ENCODE peak calls at places on chromosomes 1 and 21, in ten cellular contexts. One of them, this sample, is unnamed. For H3K4me1, the result is how much of the 10 kb centered on the place peaks cover.

GRCh38 chr1:151944110-151944858 is 35.0 kb upstream of the THEM4 start:
- DNase-seq in PC-9: peak
- DNase-seq in adipocyte: no peak
- DNase-seq in A673: no peak
- DNase-seq in CD8-positive, alpha-beta memory T cell: no peak
- DNase-seq in ovary: no peak
- DNase-seq in HAP-1: no peak
- DNase-seq in H1: no peak
- DNase-seq in GM23248: peak
- DNase-seq in mesenchymal stem cell: peak
- DNase-seq in this sample: no peak

GRCh38 chr1:226108935-226109828 is 46.7 kb downstream of the H3-3A start:
- DNase-seq in ovary: peak
- DNase-seq in adipocyte: no peak
- DNase-seq in H1: no peak
- DNase-seq in mesenchymal stem cell: peak
- DNase-seq in CD8-positive, alpha-beta memory T cell: no peak
- DNase-seq in A673: peak
- DNase-seq in GM23248: peak
- DNase-seq in HAP-1: no peak
- DNase-seq in PC-9: no peak
- DNase-seq in this sample: no peak

GRCh38 chr1:147850737-147851136 is 51.9 kb upstream of the GJA8 start:
- DNase-seq in mesenchymal stem cell: no peak
- DNase-seq in CD8-positive, alpha-beta memory T cell: no peak
- DNase-seq in PC-9: no peak
- DNase-seq in GM23248: no peak
- DNase-seq in HAP-1: no peak
- DNase-seq in ovary: no peak
- DNase-seq in adipocyte: no peak
- DNase-seq in H1: no peak
- DNase-seq in A673: no peak
- DNase-seq in this sample: no peak

GRCh38 chr1:59233444-59233843 is 63.5 kb upstream of the FGGY start:
- DNase-seq in GM23248: no peak
- DNase-seq in A673: no peak
- DNase-seq in CD8-positive, alpha-beta memory T cell: no peak
- DNase-seq in adipocyte: no peak
- DNase-seq in PC-9: no peak
- DNase-seq in HAP-1: no peak
- DNase-seq in H1: no peak
- DNase-seq in mesenchymal stem cell: no peak
- DNase-seq in ovary: no peak
- DNase-seq in this sample: no peak

GRCh38 chr1:102724741-102725140 is 383.6 kb downstream of the COL11A1 start:
- DNase-seq in HAP-1: no peak
- DNase-seq in ovary: no peak
- DNase-seq in GM23248: no peak
- DNase-seq in adipocyte: no peak
- DNase-seq in mesenchymal stem cell: no peak
- DNase-seq in H1: no peak
- DNase-seq in PC-9: no peak
- DNase-seq in CD8-positive, alpha-beta memory T cell: no peak
- DNase-seq in A673: no peak
- DNase-seq in this sample: no peak

GRCh38 chr1:181296180-181296579 is 187.1 kb upstream of the CACNA1E start:
- DNase-seq in HAP-1: no peak
- DNase-seq in A673: no peak
- DNase-seq in PC-9: no peak
- DNase-seq in ovary: no peak
- DNase-seq in GM23248: no peak
- DNase-seq in H1: no peak
- DNase-seq in adipocyte: no peak
- DNase-seq in mesenchymal stem cell: no peak
- DNase-seq in CD8-positive, alpha-beta memory T cell: no peak
- DNase-seq in this sample: no peak

GRCh38 chr1:42777860-42778259 is 6.9 kb upstream of the TMEM269 start:
- DNase-seq in GM23248: peak
- DNase-seq in mesenchymal stem cell: peak
- DNase-seq in A673: peak
- DNase-seq in H1: no peak
- DNase-seq in HAP-1: peak
- DNase-seq in adipocyte: peak
- DNase-seq in PC-9: peak
- DNase-seq in ovary: no peak
- DNase-seq in CD8-positive, alpha-beta memory T cell: no peak
- DNase-seq in this sample: peak

GRCh38 chr21:42850866-42851391 is 28.4 kb downstream of the WDR4 start:
- DNase-seq in CD8-positive, alpha-beta memory T cell: peak
- DNase-seq in GM23248: peak
- DNase-seq in mesenchymal stem cell: peak
- DNase-seq in A673: peak
- DNase-seq in H1: peak
- DNase-seq in HAP-1: no peak
- DNase-seq in adipocyte: no peak
- DNase-seq in PC-9: no peak
- DNase-seq in ovary: no peak
- DNase-seq in this sample: no peak

GRCh38 chr1:244456586-244456985 is 4.5 kb upstream of the CATSPERE start:
- DNase-seq in GM23248: no peak
- DNase-seq in CD8-positive, alpha-beta memory T cell: no peak
- DNase-seq in ovary: no peak
- DNase-seq in HAP-1: no peak
- DNase-seq in A673: no peak
- DNase-seq in PC-9: no peak
- DNase-seq in adipocyte: no peak
- DNase-seq in H1: no peak
- DNase-seq in mesenchymal stem cell: no peak
- DNase-seq in this sample: peak

GRCh38 chr1:40717960-40718359 is 26.5 kb downstream of the NFYC start:
- DNase-seq in H1: no peak
- DNase-seq in ovary: no peak
- DNase-seq in CD8-positive, alpha-beta memory T cell: no peak
- DNase-seq in adipocyte: peak
- DNase-seq in A673: no peak
- DNase-seq in PC-9: no peak
- DNase-seq in GM23248: no peak
- DNase-seq in mesenchymal stem cell: no peak
- DNase-seq in HAP-1: no peak
- DNase-seq in this sample: no peak
- H3K4me1 ChIP-seq in H1: under half
- H3K4me1 ChIP-seq in ovary: under half
- H3K4me1 ChIP-seq in CD8-positive, alpha-beta memory T cell: under half
- H3K4me1 ChIP-seq in adipocyte: under half
- H3K4me1 ChIP-seq in A673: under half
- H3K4me1 ChIP-seq in PC-9: under half
- H3K4me1 ChIP-seq in GM23248: under half
- H3K4me1 ChIP-seq in mesenchymal stem cell: under half
- H3K4me1 ChIP-seq in HAP-1: under half
- H3K4me1 ChIP-seq in this sample: half or more

DNA sequence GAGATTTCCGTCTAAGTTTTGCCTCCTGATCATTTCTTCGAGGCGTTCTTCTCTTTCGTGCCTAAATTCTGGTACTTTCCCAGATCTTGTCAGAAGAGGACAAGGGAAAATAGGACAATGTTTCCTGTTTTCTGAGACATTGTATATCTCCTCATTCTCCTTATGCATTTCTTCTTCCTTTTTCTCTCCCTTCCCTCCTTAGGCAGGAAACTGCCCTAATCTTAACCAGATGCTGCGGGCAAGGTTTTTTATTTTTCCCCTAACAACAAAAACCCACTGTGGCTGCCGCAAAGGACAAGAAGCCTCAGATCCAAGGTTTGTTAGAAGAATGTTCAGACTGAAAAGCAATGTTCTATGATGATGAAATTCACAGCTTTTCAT is 813 bp downstream of the CTSK start:
- DNase-seq in GM23248: peak
- DNase-seq in ovary: no peak
- DNase-seq in H1: no peak
- DNase-seq in adipocyte: peak
- DNase-seq in HAP-1: no peak
- DNase-seq in PC-9: no peak
- DNase-seq in mesenchymal stem cell: no peak
- DNase-seq in CD8-positive, alpha-beta memory T cell: no peak
- DNase-seq in A673: peak
- DNase-seq in this sample: no peak
- H3K4me3 ChIP-seq in GM23248: peak
- H3K4me3 ChIP-seq in ovary: peak
- H3K4me3 ChIP-seq in H1: no peak
- H3K4me3 ChIP-seq in adipocyte: peak
- H3K4me3 ChIP-seq in HAP-1: no peak
- H3K4me3 ChIP-seq in PC-9: no peak
- H3K4me3 ChIP-seq in mesenchymal stem cell: no peak
- H3K4me3 ChIP-seq in CD8-positive, alpha-beta memory T cell: no peak
- H3K4me3 ChIP-seq in A673: no peak
- H3K4me3 ChIP-seq in this sample: no peak

DNA sequence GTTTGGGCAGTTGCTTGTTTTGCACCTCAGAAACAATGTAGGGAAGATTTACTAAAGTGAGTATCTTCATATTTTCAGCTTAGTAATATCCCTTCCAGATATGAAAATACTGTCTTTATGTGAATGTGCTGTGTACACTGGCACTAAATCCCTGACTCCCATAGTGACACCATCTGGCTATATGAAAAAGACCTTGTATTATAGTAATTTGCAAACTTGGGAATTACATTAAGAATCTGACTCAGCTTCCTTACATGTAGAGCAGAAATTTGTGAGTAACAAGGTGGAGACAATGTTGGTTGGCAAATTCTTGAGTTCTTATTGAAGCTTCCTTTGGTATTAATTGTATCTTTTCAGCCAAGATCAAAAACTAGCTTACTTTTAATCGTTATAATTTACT is 24.7 kb downstream of the AGO4 start:
- DNase-seq in adipocyte: no peak
- DNase-seq in H1: no peak
- DNase-seq in CD8-positive, alpha-beta memory T cell: no peak
- DNase-seq in A673: no peak
- DNase-seq in mesenchymal stem cell: no peak
- DNase-seq in HAP-1: no peak
- DNase-seq in ovary: no peak
- DNase-seq in PC-9: no peak
- DNase-seq in GM23248: peak
- DNase-seq in this sample: no peak
- H3K4me1 ChIP-seq in adipocyte: under half
- H3K4me1 ChIP-seq in H1: under half
- H3K4me1 ChIP-seq in CD8-positive, alpha-beta memory T cell: under half
- H3K4me1 ChIP-seq in A673: under half
- H3K4me1 ChIP-seq in mesenchymal stem cell: under half
- H3K4me1 ChIP-seq in HAP-1: under half
- H3K4me1 ChIP-seq in ovary: under half
- H3K4me1 ChIP-seq in PC-9: under half
- H3K4me1 ChIP-seq in GM23248: under half
- H3K4me1 ChIP-seq in this sample: under half

DNA sequence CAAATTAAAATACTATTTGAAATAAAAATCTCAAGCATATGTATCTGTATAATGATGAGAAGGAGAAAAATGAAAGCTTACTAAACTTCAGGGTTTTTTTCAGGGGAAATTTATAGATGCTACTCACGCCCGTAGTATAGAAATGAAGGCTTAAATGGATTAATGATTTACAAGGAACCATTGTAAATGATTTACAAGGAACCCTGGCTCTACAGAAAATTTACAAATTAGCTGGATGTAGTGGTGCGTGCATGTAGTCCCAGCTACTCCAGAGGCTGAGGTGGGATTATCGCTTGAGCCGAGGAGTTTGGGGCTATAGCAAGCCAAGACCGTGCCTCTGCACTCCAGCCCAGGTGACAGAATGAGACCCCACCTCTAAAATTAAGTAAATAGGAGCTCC is 150.5 kb downstream of the PCBP3 start:
- DNase-seq in adipocyte: no peak
- DNase-seq in PC-9: no peak
- DNase-seq in ovary: no peak
- DNase-seq in H1: no peak
- DNase-seq in GM23248: no peak
- DNase-seq in A673: no peak
- DNase-seq in mesenchymal stem cell: no peak
- DNase-seq in CD8-positive, alpha-beta memory T cell: no peak
- DNase-seq in HAP-1: no peak
- DNase-seq in this sample: no peak
- H3K4me3 ChIP-seq in adipocyte: no peak
- H3K4me3 ChIP-seq in PC-9: no peak
- H3K4me3 ChIP-seq in ovary: no peak
- H3K4me3 ChIP-seq in H1: no peak
- H3K4me3 ChIP-seq in GM23248: no peak
- H3K4me3 ChIP-seq in A673: no peak
- H3K4me3 ChIP-seq in mesenchymal stem cell: no peak
- H3K4me3 ChIP-seq in CD8-positive, alpha-beta memory T cell: no peak
- H3K4me3 ChIP-seq in HAP-1: no peak
- H3K4me3 ChIP-seq in this sample: no peak